ENCODE peak calls at places on chromosomes 2 and 18, in five cellular contexts. G is T follicular helper cell, B is COR-L47, M is amygdala, F is EH. L is an unnamed sample.

GRCh38 chr2:64829522-64829921 is 159.7 kb upstream of the SLC1A4 start:
- DNase-seq in G (no peak), B (no peak), M (no peak), F (no peak), L (no peak)

GRCh38 chr18:58194028-58194427 is 150.0 kb downstream of the NEDD4L start:
- DNase-seq in G (no peak), B (peak), M (no peak), F (peak), L (no peak)

GRCh38 chr2:222423632-222424280 is 587 bp upstream of the SGPP2 start:
- DNase-seq in G (peak), B (no peak), M (no peak), F (no peak), L (peak)

GRCh38 chr2:232615339-232615738 is 18.1 kb upstream of the EFHD1 start:
- DNase-seq in G (no peak), B (no peak), M (no peak), F (no peak), L (no peak)

GRCh38 chr2:85504434-85505261 is 34.3 kb upstream of the MAT2A start:
- DNase-seq in G (no peak), B (peak), M (no peak), F (peak), L (no peak)

GRCh38 chr2:158487419-158487818 is 30.7 kb downstream of the PKP4 start:
- DNase-seq in G (no peak), B (no peak), M (no peak), F (peak), L (no peak)

GRCh38 chr2:28628987-28629386 is 122.6 kb upstream of the PPP1CB start:
- DNase-seq in G (no peak), B (no peak), M (no peak), F (no peak), L (no peak)

GRCh38 chr2:205763708-205764501 is 81.6 kb downstream of the NRP2 start:
- DNase-seq in G (no peak), B (no peak), M (peak), F (peak), L (no peak)

GRCh38 chr2:185817991-185818390 is 79.4 kb downstream of the FSIP2 start:
- DNase-seq in G (no peak), B (no peak), M (no peak), F (no peak), L (no peak)

GRCh38 chr18:79983253-79983652 is 5.1 kb downstream of the TXNL4A start:
- DNase-seq in G (no peak), B (no peak), M (no peak), F (no peak), L (no peak)

GRCh38 chr2:156399224-156399949 is 36.8 kb upstream of the GPD2 start:
- DNase-seq in G (no peak), B (no peak), M (no peak), F (peak), L (no peak)